ENCODE peak calls at places on chromosomes 11 and 22, in six cellular contexts. One of them, this sample, is unnamed.

GRCh38 chr11:88297320-88298263 is 39.9 kb downstream of the CTSC start:
- DNase-seq in neural progenitor cell: no peak
- DNase-seq in ovary: no peak
- DNase-seq in right lobe of liver: no peak
- DNase-seq in prostate gland: no peak
- DNase-seq in K562: no peak
- DNase-seq in this sample: no peak

GRCh38 chr11:43567396-43567975 is 113.1 kb upstream of the HSD17B12 start:
- DNase-seq in neural progenitor cell: peak; percentile 69
- DNase-seq in ovary: no peak
- DNase-seq in right lobe of liver: no peak
- DNase-seq in prostate gland: no peak
- DNase-seq in K562: peak; percentile 61
- DNase-seq in this sample: peak; percentile 55

GRCh38 chr11:14676068-14676467 is 32.5 kb downstream of the PDE3B start:
- DNase-seq in neural progenitor cell: no peak
- DNase-seq in ovary: no peak
- DNase-seq in right lobe of liver: no peak
- DNase-seq in prostate gland: no peak
- DNase-seq in K562: no peak
- DNase-seq in this sample: peak; percentile 17

GRCh38 chr11:114195981-114196731 is 100.0 kb upstream of the NNMT start:
- DNase-seq in neural progenitor cell: no peak
- DNase-seq in ovary: no peak
- DNase-seq in right lobe of liver: no peak
- DNase-seq in prostate gland: peak; percentile 71
- DNase-seq in K562: no peak
- DNase-seq in this sample: peak; percentile 25

GRCh38 chr11:33959855-33960400 is 68.1 kb upstream of the LMO2 start:
- DNase-seq in neural progenitor cell: no peak
- DNase-seq in ovary: no peak
- DNase-seq in right lobe of liver: no peak
- DNase-seq in prostate gland: no peak
- DNase-seq in K562: no peak
- DNase-seq in this sample: peak; percentile 37

GRCh38 chr11:48109046-48109666 is 107.5 kb upstream of the OR4B1 start:
- DNase-seq in neural progenitor cell: peak; percentile 26
- DNase-seq in ovary: no peak
- DNase-seq in right lobe of liver: no peak
- DNase-seq in prostate gland: no peak
- DNase-seq in K562: peak; percentile 58
- DNase-seq in this sample: peak; percentile 75

GRCh38 chr11:58513747-58514367 is 6.0 kb upstream of the OR5B21 start:
- DNase-seq in neural progenitor cell: peak; percentile 75
- DNase-seq in ovary: no peak
- DNase-seq in right lobe of liver: no peak
- DNase-seq in prostate gland: peak; percentile 30
- DNase-seq in K562: peak; percentile 26
- DNase-seq in this sample: peak; percentile 69

GRCh38 chr22:16808744-16809143 is 16.5 kb downstream of the XKR3 start:
- DNase-seq in neural progenitor cell: no peak
- DNase-seq in ovary: no peak
- DNase-seq in right lobe of liver: no peak
- DNase-seq in prostate gland: no peak
- DNase-seq in K562: peak; percentile 6
- DNase-seq in this sample: no peak

GRCh38 chr11:112225753-112226061 is 521 bp upstream of the PTS start:
- DNase-seq in neural progenitor cell: no peak
- DNase-seq in ovary: peak; percentile 75
- DNase-seq in right lobe of liver: no peak
- DNase-seq in prostate gland: no peak
- DNase-seq in K562: no peak
- DNase-seq in this sample: no peak

GRCh38 chr22:49628351-49629023 is 199.2 kb downstream of the BRD1 start:
- DNase-seq in neural progenitor cell: peak; percentile 95
- DNase-seq in ovary: no peak
- DNase-seq in right lobe of liver: peak; percentile 43
- DNase-seq in prostate gland: no peak
- DNase-seq in K562: no peak
- DNase-seq in this sample: no peak

GRCh38 chr11:7918141-7918540 is 12.9 kb downstream of the OR10A6 start:
- DNase-seq in neural progenitor cell: no peak
- DNase-seq in ovary: no peak
- DNase-seq in right lobe of liver: no peak
- DNase-seq in prostate gland: no peak
- DNase-seq in K562: no peak
- DNase-seq in this sample: no peak

GRCh38 chr22:19717691-19718254 is 3.5 kb downstream of the SEPTIN5 start:
- DNase-seq in neural progenitor cell: peak; percentile 79
- DNase-seq in ovary: peak; percentile 80
- DNase-seq in right lobe of liver: peak; percentile 81
- DNase-seq in prostate gland: peak; percentile 60
- DNase-seq in K562: no peak
- DNase-seq in this sample: peak; percentile 79

GRCh38 chr11:102005306-102005705 is 41.9 kb upstream of the CFAP300 start:
- DNase-seq in neural progenitor cell: no peak
- DNase-seq in ovary: no peak
- DNase-seq in right lobe of liver: no peak
- DNase-seq in prostate gland: no peak
- DNase-seq in K562: no peak
- DNase-seq in this sample: no peak

GRCh38 chr11:102010776-102011500 is 36.3 kb upstream of the CFAP300 start:
- DNase-seq in neural progenitor cell: peak; percentile 66
- DNase-seq in ovary: no peak
- DNase-seq in right lobe of liver: no peak
- DNase-seq in prostate gland: peak; percentile 27
- DNase-seq in K562: peak; percentile 9
- DNase-seq in this sample: peak; percentile 8

GRCh38 chr11:102006835-102007566 is 40.2 kb upstream of the CFAP300 start:
- DNase-seq in neural progenitor cell: no peak
- DNase-seq in ovary: no peak
- DNase-seq in right lobe of liver: peak; percentile 60
- DNase-seq in prostate gland: no peak
- DNase-seq in K562: no peak
- DNase-seq in this sample: no peak

GRCh38 chr11:102004220-102004619 is 43.0 kb upstream of the CFAP300 start:
- DNase-seq in neural progenitor cell: no peak
- DNase-seq in ovary: no peak
- DNase-seq in right lobe of liver: no peak
- DNase-seq in prostate gland: no peak
- DNase-seq in K562: no peak
- DNase-seq in this sample: no peak

GRCh38 chr11:102007567-102008437 is 39.4 kb upstream of the CFAP300 start:
- DNase-seq in neural progenitor cell: peak; percentile 53
- DNase-seq in ovary: no peak
- DNase-seq in right lobe of liver: no peak
- DNase-seq in prostate gland: peak; percentile 42
- DNase-seq in K562: peak; percentile 31
- DNase-seq in this sample: peak; percentile 40
- TF ChIP-seq CTCF in neural progenitor cell: peak; percentile 72
- TF ChIP-seq CTCF in ovary: peak; percentile 33
- TF ChIP-seq CTCF in right lobe of liver: peak; percentile 71
- TF ChIP-seq CTCF in prostate gland: peak; percentile 72
- TF ChIP-seq CTCF in K562: peak; percentile 56
- TF ChIP-seq CTCF in this sample: peak; percentile 20

GRCh38 chr11:77073328-77074001 is 6.7 kb downstream of the CAPN5 start:
- DNase-seq in neural progenitor cell: no peak
- DNase-seq in ovary: peak; percentile 92
- DNase-seq in right lobe of liver: peak; percentile 57
- DNase-seq in prostate gland: peak; percentile 38
- DNase-seq in K562: peak; percentile 30
- DNase-seq in this sample: peak; percentile 34
- TF ChIP-seq CTCF in neural progenitor cell: no peak
- TF ChIP-seq CTCF in ovary: peak; percentile 24
- TF ChIP-seq CTCF in right lobe of liver: peak; percentile 20
- TF ChIP-seq CTCF in prostate gland: peak; percentile 44
- TF ChIP-seq CTCF in K562: peak; percentile 47
- TF ChIP-seq CTCF in this sample: no peak

GRCh38 chr22:44120314-44120704 is 60.4 kb upstream of the PARVG start:
- DNase-seq in neural progenitor cell: no peak
- DNase-seq in ovary: no peak
- DNase-seq in right lobe of liver: no peak
- DNase-seq in prostate gland: no peak
- DNase-seq in K562: no peak
- DNase-seq in this sample: no peak
- TF ChIP-seq CTCF in neural progenitor cell: no peak
- TF ChIP-seq CTCF in ovary: no peak
- TF ChIP-seq CTCF in right lobe of liver: no peak
- TF ChIP-seq CTCF in prostate gland: no peak
- TF ChIP-seq CTCF in K562: no peak
- TF ChIP-seq CTCF in this sample: no peak

GRCh38 chr11:82892611-82893169 is 7.5 kb downstream of the PRCP start:
- DNase-seq in neural progenitor cell: no peak
- DNase-seq in ovary: no peak
- DNase-seq in right lobe of liver: no peak
- DNase-seq in prostate gland: no peak
- DNase-seq in K562: no peak
- DNase-seq in this sample: no peak
- TF ChIP-seq CTCF in neural progenitor cell: no peak
- TF ChIP-seq CTCF in ovary: no peak
- TF ChIP-seq CTCF in right lobe of liver: no peak
- TF ChIP-seq CTCF in prostate gland: no peak
- TF ChIP-seq CTCF in K562: no peak
- TF ChIP-seq CTCF in this sample: no peak

GRCh38 chr11:62392944-62393628 is 25.7 kb upstream of the SCGB1A1 start:
- DNase-seq in neural progenitor cell: no peak
- DNase-seq in ovary: no peak
- DNase-seq in right lobe of liver: no peak
- DNase-seq in prostate gland: peak; percentile 68
- DNase-seq in K562: peak; percentile 79
- DNase-seq in this sample: peak; percentile 36
- TF ChIP-seq CTCF in neural progenitor cell: no peak
- TF ChIP-seq CTCF in ovary: no peak
- TF ChIP-seq CTCF in right lobe of liver: peak; percentile 13
- TF ChIP-seq CTCF in prostate gland: peak; percentile 63
- TF ChIP-seq CTCF in K562: peak; percentile 84
- TF ChIP-seq CTCF in this sample: peak; percentile 24

GRCh38 chr11:64500176-64501013 is 90.6 kb upstream of the SLC22A12 start:
- DNase-seq in neural progenitor cell: no peak
- DNase-seq in ovary: no peak
- DNase-seq in right lobe of liver: no peak
- DNase-seq in prostate gland: no peak
- DNase-seq in K562: peak; percentile 81
- DNase-seq in this sample: peak; percentile 97
- TF ChIP-seq CTCF in neural progenitor cell: no peak
- TF ChIP-seq CTCF in ovary: no peak
- TF ChIP-seq CTCF in right lobe of liver: no peak
- TF ChIP-seq CTCF in prostate gland: no peak
- TF ChIP-seq CTCF in K562: no peak
- TF ChIP-seq CTCF in this sample: no peak

GRCh38 chr22:21104126-21104691 is 58.5 kb downstream of the LRRC74B start:
- DNase-seq in neural progenitor cell: no peak
- DNase-seq in ovary: no peak
- DNase-seq in right lobe of liver: no peak
- DNase-seq in prostate gland: no peak
- DNase-seq in K562: no peak
- DNase-seq in this sample: no peak
- TF ChIP-seq CTCF in neural progenitor cell: no peak
- TF ChIP-seq CTCF in ovary: no peak
- TF ChIP-seq CTCF in right lobe of liver: no peak
- TF ChIP-seq CTCF in prostate gland: no peak
- TF ChIP-seq CTCF in K562: peak; percentile 55
- TF ChIP-seq CTCF in this sample: no peak

GRCh38 chr11:94934836-94935235 is 38.5 kb downstream of the CWC15 start:
- DNase-seq in neural progenitor cell: no peak
- DNase-seq in ovary: no peak
- DNase-seq in right lobe of liver: no peak
- DNase-seq in prostate gland: no peak
- DNase-seq in K562: no peak
- DNase-seq in this sample: no peak
- TF ChIP-seq CTCF in neural progenitor cell: no peak
- TF ChIP-seq CTCF in ovary: no peak
- TF ChIP-seq CTCF in right lobe of liver: no peak
- TF ChIP-seq CTCF in prostate gland: no peak
- TF ChIP-seq CTCF in K562: no peak
- TF ChIP-seq CTCF in this sample: no peak

GRCh38 chr22:25852223-25852622 is 110.2 kb downstream of the MYO18B start:
- DNase-seq in neural progenitor cell: no peak
- DNase-seq in ovary: no peak
- DNase-seq in right lobe of liver: no peak
- DNase-seq in prostate gland: no peak
- DNase-seq in K562: no peak
- DNase-seq in this sample: no peak
- TF ChIP-seq CTCF in neural progenitor cell: no peak
- TF ChIP-seq CTCF in ovary: no peak
- TF ChIP-seq CTCF in right lobe of liver: no peak
- TF ChIP-seq CTCF in prostate gland: no peak
- TF ChIP-seq CTCF in K562: no peak
- TF ChIP-seq CTCF in this sample: no peak

GRCh38 chr22:35299217-35299716 is 427 bp upstream of the TOM1 start:
- DNase-seq in neural progenitor cell: no peak
- DNase-seq in ovary: no peak
- DNase-seq in right lobe of liver: no peak
- DNase-seq in prostate gland: no peak
- DNase-seq in K562: no peak
- DNase-seq in this sample: no peak
- TF ChIP-seq CTCF in neural progenitor cell: no peak
- TF ChIP-seq CTCF in ovary: no peak
- TF ChIP-seq CTCF in right lobe of liver: no peak
- TF ChIP-seq CTCF in prostate gland: no peak
- TF ChIP-seq CTCF in K562: no peak
- TF ChIP-seq CTCF in this sample: no peak